ENCODE peak calls at places on chromosomes 3 and 15, in six cellular contexts. One of them, this sample, is unnamed. For H3K9me3, the result is how much of the 10 kb centered on the place peaks cover.

GRCh38 chr3:40623567-40623966 is 98.8 kb downstream of the ZNF621 start:
- DNase-seq in adrenal gland: no peak
- DNase-seq in CD8-positive, alpha-beta T cell: no peak
- DNase-seq in CD8-positive, alpha-beta memory T cell: peak
- DNase-seq in fibroblast of lung: peak
- DNase-seq in transverse colon: peak
- DNase-seq in this sample: no peak

GRCh38 chr15:92097473-92098178 is 244.1 kb downstream of the SLCO3A1 start:
- DNase-seq in transverse colon: peak
- DNase-seq in adrenal gland: peak
- DNase-seq in fibroblast of lung: peak
- DNase-seq in CD8-positive, alpha-beta memory T cell: peak
- DNase-seq in CD8-positive, alpha-beta T cell: peak
- DNase-seq in this sample: no peak

GRCh38 chr3:13532085-13532484 is 16.8 kb upstream of the FBLN2 start:
- DNase-seq in adrenal gland: no peak
- DNase-seq in CD8-positive, alpha-beta T cell: no peak
- DNase-seq in CD8-positive, alpha-beta memory T cell: no peak
- DNase-seq in fibroblast of lung: no peak
- DNase-seq in transverse colon: no peak
- DNase-seq in this sample: no peak

GRCh38 chr3:129413687-129414506 is 14.5 kb downstream of the EFCAB12 start:
- DNase-seq in CD8-positive, alpha-beta memory T cell: no peak
- DNase-seq in adrenal gland: peak
- DNase-seq in transverse colon: no peak
- DNase-seq in CD8-positive, alpha-beta T cell: no peak
- DNase-seq in fibroblast of lung: peak
- DNase-seq in this sample: peak

GRCh38 chr15:90320062-90320884 is 31.8 kb upstream of the ZNF774 start:
- DNase-seq in transverse colon: peak
- DNase-seq in CD8-positive, alpha-beta T cell: peak
- DNase-seq in CD8-positive, alpha-beta memory T cell: peak
- DNase-seq in adrenal gland: peak
- DNase-seq in fibroblast of lung: peak
- DNase-seq in this sample: peak

GRCh38 chr3:114746502-114746901 is 400.6 kb downstream of the ZBTB20 start:
- DNase-seq in adrenal gland: no peak
- DNase-seq in CD8-positive, alpha-beta T cell: no peak
- DNase-seq in transverse colon: no peak
- DNase-seq in fibroblast of lung: no peak
- DNase-seq in CD8-positive, alpha-beta memory T cell: no peak
- DNase-seq in this sample: no peak

GRCh38 chr3:141529256-141530132 is 42.7 kb downstream of the RASA2 start:
- DNase-seq in fibroblast of lung: no peak
- DNase-seq in adrenal gland: no peak
- DNase-seq in transverse colon: no peak
- DNase-seq in CD8-positive, alpha-beta T cell: no peak
- DNase-seq in CD8-positive, alpha-beta memory T cell: peak
- DNase-seq in this sample: no peak

GRCh38 chr15:64883997-64884511 is 27.6 kb upstream of the ANKDD1A start:
- DNase-seq in fibroblast of lung: peak
- DNase-seq in CD8-positive, alpha-beta memory T cell: peak
- DNase-seq in CD8-positive, alpha-beta T cell: peak
- DNase-seq in transverse colon: peak
- DNase-seq in adrenal gland: peak
- DNase-seq in this sample: peak

GRCh38 chr15:59543721-59544547 is 67.6 kb upstream of the GCNT3 start:
- DNase-seq in transverse colon: peak
- DNase-seq in adrenal gland: no peak
- DNase-seq in fibroblast of lung: no peak
- DNase-seq in CD8-positive, alpha-beta memory T cell: no peak
- DNase-seq in CD8-positive, alpha-beta T cell: no peak
- DNase-seq in this sample: no peak

GRCh38 chr3:72077473-72078259 is 292.7 kb upstream of the PROK2 start:
- DNase-seq in adrenal gland: no peak
- DNase-seq in fibroblast of lung: no peak
- DNase-seq in CD8-positive, alpha-beta memory T cell: no peak
- DNase-seq in transverse colon: peak
- DNase-seq in CD8-positive, alpha-beta T cell: no peak
- DNase-seq in this sample: no peak

GRCh38 chr3:120683671-120684301 is 1.7 kb upstream of the HGD start:
- DNase-seq in transverse colon: no peak
- DNase-seq in CD8-positive, alpha-beta memory T cell: no peak
- DNase-seq in CD8-positive, alpha-beta T cell: no peak
- DNase-seq in adrenal gland: no peak
- DNase-seq in fibroblast of lung: no peak
- DNase-seq in this sample: no peak

GRCh38 chr15:58539548-58539947 is 107.8 kb downstream of the LIPC start:
- DNase-seq in adrenal gland: no peak
- DNase-seq in transverse colon: no peak
- DNase-seq in fibroblast of lung: no peak
- DNase-seq in CD8-positive, alpha-beta memory T cell: no peak
- DNase-seq in CD8-positive, alpha-beta T cell: no peak
- DNase-seq in this sample: no peak

GRCh38 chr3:102113421-102114041 is 264.2 kb downstream of the NFKBIZ start:
- DNase-seq in fibroblast of lung: no peak
- DNase-seq in transverse colon: no peak
- DNase-seq in CD8-positive, alpha-beta T cell: no peak
- DNase-seq in adrenal gland: no peak
- DNase-seq in CD8-positive, alpha-beta memory T cell: no peak
- DNase-seq in this sample: no peak

GRCh38 chr3:42721690-42722089 is 19.1 kb upstream of the HHATL start:
- DNase-seq in fibroblast of lung: no peak
- DNase-seq in CD8-positive, alpha-beta T cell: no peak
- DNase-seq in transverse colon: no peak
- DNase-seq in adrenal gland: no peak
- DNase-seq in CD8-positive, alpha-beta memory T cell: no peak
- DNase-seq in this sample: peak

GRCh38 chr3:15329058-15330005 is 3.1 kb downstream of the SH3BP5 start:
- DNase-seq in CD8-positive, alpha-beta memory T cell: no peak
- DNase-seq in fibroblast of lung: no peak
- DNase-seq in transverse colon: no peak
- DNase-seq in adrenal gland: no peak
- DNase-seq in CD8-positive, alpha-beta T cell: no peak
- DNase-seq in this sample: no peak

GRCh38 chr3:42654331-42655201 is 1.1 kb downstream of the ZBTB47 start:
- DNase-seq in CD8-positive, alpha-beta T cell: no peak
- DNase-seq in fibroblast of lung: peak
- DNase-seq in adrenal gland: peak
- DNase-seq in CD8-positive, alpha-beta memory T cell: peak
- DNase-seq in transverse colon: peak
- DNase-seq in this sample: peak

GRCh38 chr3:76950590-76950989 is 89.3 kb upstream of the ROBO2 start:
- DNase-seq in CD8-positive, alpha-beta T cell: no peak
- DNase-seq in transverse colon: no peak
- DNase-seq in fibroblast of lung: no peak
- DNase-seq in CD8-positive, alpha-beta memory T cell: no peak
- DNase-seq in adrenal gland: no peak
- DNase-seq in this sample: no peak

GRCh38 chr15:25852027-25852426 is 11.1 kb downstream of the ATP10A start:
- DNase-seq in fibroblast of lung: no peak
- DNase-seq in transverse colon: no peak
- DNase-seq in adrenal gland: no peak
- DNase-seq in CD8-positive, alpha-beta memory T cell: no peak
- DNase-seq in CD8-positive, alpha-beta T cell: no peak
- DNase-seq in this sample: no peak

GRCh38 chr15:74844319-74845207 is 1.6 kb upstream of the ULK3 start:
- DNase-seq in fibroblast of lung: no peak
- DNase-seq in adrenal gland: no peak
- DNase-seq in transverse colon: no peak
- DNase-seq in CD8-positive, alpha-beta T cell: no peak
- DNase-seq in CD8-positive, alpha-beta memory T cell: no peak
- DNase-seq in this sample: no peak

GRCh38 chr3:185290266-185290665 is 36.4 kb upstream of the EHHADH start:
- DNase-seq in CD8-positive, alpha-beta memory T cell: no peak
- DNase-seq in adrenal gland: no peak
- DNase-seq in fibroblast of lung: no peak
- DNase-seq in CD8-positive, alpha-beta T cell: no peak
- DNase-seq in transverse colon: no peak
- DNase-seq in this sample: no peak

GRCh38 chr3:25041871-25042584 is 386.0 kb upstream of the RARB start:
- DNase-seq in CD8-positive, alpha-beta T cell: no peak
- DNase-seq in fibroblast of lung: no peak
- DNase-seq in transverse colon: no peak
- DNase-seq in CD8-positive, alpha-beta memory T cell: no peak
- DNase-seq in adrenal gland: no peak
- DNase-seq in this sample: no peak

GRCh38 chr15:62799919-62800318 is 242.6 kb upstream of the TPM1 start:
- DNase-seq in CD8-positive, alpha-beta T cell: no peak
- DNase-seq in transverse colon: no peak
- DNase-seq in adrenal gland: no peak
- DNase-seq in CD8-positive, alpha-beta memory T cell: no peak
- DNase-seq in fibroblast of lung: no peak
- DNase-seq in this sample: no peak

GRCh38 chr3:54243262-54243931 is 121.0 kb downstream of the CACNA2D3 start:
- DNase-seq in adrenal gland: no peak
- DNase-seq in CD8-positive, alpha-beta T cell: no peak
- DNase-seq in transverse colon: no peak
- DNase-seq in CD8-positive, alpha-beta memory T cell: no peak
- DNase-seq in fibroblast of lung: no peak
- DNase-seq in this sample: peak

GRCh38 chr15:43463542-43463941 is 29.4 kb downstream of the TP53BP1 start:
- DNase-seq in fibroblast of lung: peak
- DNase-seq in CD8-positive, alpha-beta memory T cell: no peak
- DNase-seq in adrenal gland: no peak
- DNase-seq in CD8-positive, alpha-beta T cell: no peak
- DNase-seq in transverse colon: no peak
- DNase-seq in this sample: no peak

GRCh38 chr3:181253796-181254195 is 264.3 kb upstream of the DNAJC19 start:
- DNase-seq in adrenal gland: no peak
- DNase-seq in CD8-positive, alpha-beta T cell: no peak
- DNase-seq in transverse colon: no peak
- DNase-seq in fibroblast of lung: no peak
- DNase-seq in CD8-positive, alpha-beta memory T cell: no peak
- DNase-seq in this sample: no peak

GRCh38 chr3:29011441-29011840 is 269.4 kb upstream of the RBMS3 start:
- DNase-seq in fibroblast of lung: peak
- DNase-seq in CD8-positive, alpha-beta memory T cell: no peak
- DNase-seq in transverse colon: no peak
- DNase-seq in CD8-positive, alpha-beta T cell: no peak
- DNase-seq in adrenal gland: no peak
- DNase-seq in this sample: no peak

GRCh38 chr15:68566377-68566954 is 12.3 kb upstream of the CORO2B start:
- DNase-seq in CD8-positive, alpha-beta T cell: no peak
- DNase-seq in transverse colon: no peak
- DNase-seq in adrenal gland: no peak
- DNase-seq in fibroblast of lung: no peak
- DNase-seq in CD8-positive, alpha-beta memory T cell: no peak
- DNase-seq in this sample: no peak

GRCh38 chr3:19668163-19668562 is 265.9 kb downstream of the EFHB start:
- DNase-seq in transverse colon: no peak
- DNase-seq in adrenal gland: no peak
- DNase-seq in CD8-positive, alpha-beta T cell: no peak
- DNase-seq in fibroblast of lung: no peak
- DNase-seq in CD8-positive, alpha-beta memory T cell: no peak
- DNase-seq in this sample: no peak
- H3K9me3 ChIP-seq in transverse colon: under half
- H3K9me3 ChIP-seq in adrenal gland: under half
- H3K9me3 ChIP-seq in CD8-positive, alpha-beta T cell: under half
- H3K9me3 ChIP-seq in fibroblast of lung: under half
- H3K9me3 ChIP-seq in CD8-positive, alpha-beta memory T cell: under half
- H3K9me3 ChIP-seq in this sample: under half

DNA sequence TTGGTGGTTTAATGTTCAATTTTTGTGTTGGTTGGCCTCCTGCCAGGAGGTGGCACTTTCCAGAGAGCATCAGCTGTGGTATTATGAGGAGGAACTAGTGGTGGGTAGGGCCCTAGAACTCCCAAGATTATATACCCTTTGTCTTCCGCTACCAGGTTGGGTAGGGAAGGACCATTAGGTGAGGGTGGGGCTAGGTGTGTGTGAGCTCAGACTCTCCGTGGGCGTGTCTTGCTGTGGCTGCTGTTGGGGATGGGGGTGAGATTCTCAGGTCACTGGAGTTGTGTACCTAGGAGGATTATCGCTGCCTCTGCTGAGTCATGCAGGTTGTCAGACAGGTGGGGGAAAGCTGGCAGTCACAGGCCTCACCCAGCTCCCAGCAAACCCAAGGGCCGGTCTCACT is 187.1 kb downstream of the DPH6 start:
- DNase-seq in fibroblast of lung: no peak
- DNase-seq in adrenal gland: no peak
- DNase-seq in CD8-positive, alpha-beta memory T cell: no peak
- DNase-seq in transverse colon: peak
- DNase-seq in CD8-positive, alpha-beta T cell: no peak
- DNase-seq in this sample: no peak
- H3K9me3 ChIP-seq in fibroblast of lung: under half
- H3K9me3 ChIP-seq in adrenal gland: under half
- H3K9me3 ChIP-seq in CD8-positive, alpha-beta memory T cell: under half
- H3K9me3 ChIP-seq in transverse colon: under half
- H3K9me3 ChIP-seq in CD8-positive, alpha-beta T cell: under half
- H3K9me3 ChIP-seq in this sample: under half

DNA sequence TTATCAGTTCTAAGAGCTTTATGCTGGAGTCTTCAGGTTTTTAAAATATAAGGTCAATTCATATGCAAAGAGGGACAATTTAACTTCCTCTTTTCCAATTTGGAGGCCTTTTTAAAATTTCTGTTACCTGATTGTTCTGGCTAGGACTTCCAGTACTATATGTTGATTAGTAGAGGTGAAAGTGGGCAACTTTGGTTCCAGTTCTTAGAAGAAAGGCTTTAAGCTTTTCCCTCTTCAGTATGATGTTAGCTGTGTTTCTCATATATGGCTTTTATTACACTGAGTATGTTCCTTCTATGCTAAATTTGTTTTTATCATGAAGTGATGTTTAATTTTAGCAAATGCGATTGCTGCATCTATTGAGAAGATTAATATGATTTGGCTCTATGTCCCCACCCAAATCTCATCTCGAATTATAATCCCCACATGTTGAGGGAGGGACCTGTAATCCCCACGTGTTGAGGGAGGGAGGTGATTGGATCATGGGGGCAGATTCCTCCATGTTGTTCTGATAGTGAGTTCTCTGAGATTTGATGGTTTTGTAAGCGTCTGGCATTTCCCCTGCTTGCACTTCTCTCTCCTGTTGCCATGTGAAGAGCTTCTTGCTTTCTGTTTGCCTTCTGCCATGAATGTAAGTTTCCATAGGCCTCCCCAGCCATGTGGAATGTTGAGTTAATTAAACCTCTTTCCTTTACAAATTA is 33.8 kb downstream of the FAIM start:
- DNase-seq in transverse colon: no peak
- DNase-seq in fibroblast of lung: no peak
- DNase-seq in CD8-positive, alpha-beta memory T cell: no peak
- DNase-seq in adrenal gland: no peak
- DNase-seq in CD8-positive, alpha-beta T cell: no peak
- DNase-seq in this sample: no peak
- H3K9me3 ChIP-seq in transverse colon: under half
- H3K9me3 ChIP-seq in fibroblast of lung: under half
- H3K9me3 ChIP-seq in CD8-positive, alpha-beta memory T cell: under half
- H3K9me3 ChIP-seq in adrenal gland: under half
- H3K9me3 ChIP-seq in CD8-positive, alpha-beta T cell: under half
- H3K9me3 ChIP-seq in this sample: under half

GRCh38 chr3:21292971-21293370 is 458.0 kb downstream of the ZNF385D start:
- DNase-seq in fibroblast of lung: no peak
- DNase-seq in CD8-positive, alpha-beta memory T cell: no peak
- DNase-seq in transverse colon: no peak
- DNase-seq in adrenal gland: no peak
- DNase-seq in CD8-positive, alpha-beta T cell: no peak
- DNase-seq in this sample: no peak

GRCh38 chr3:21294768-21295167 is 456.2 kb downstream of the ZNF385D start:
- DNase-seq in CD8-positive, alpha-beta memory T cell: no peak
- DNase-seq in CD8-positive, alpha-beta T cell: no peak
- DNase-seq in transverse colon: no peak
- DNase-seq in adrenal gland: no peak
- DNase-seq in fibroblast of lung: peak
- DNase-seq in this sample: no peak

GRCh38 chr3:21290557-21290956 is 460.5 kb downstream of the ZNF385D start:
- DNase-seq in adrenal gland: no peak
- DNase-seq in CD8-positive, alpha-beta T cell: no peak
- DNase-seq in transverse colon: no peak
- DNase-seq in CD8-positive, alpha-beta memory T cell: no peak
- DNase-seq in fibroblast of lung: no peak
- DNase-seq in this sample: no peak
- H3K9me3 ChIP-seq in adrenal gland: under half
- H3K9me3 ChIP-seq in CD8-positive, alpha-beta T cell: under half
- H3K9me3 ChIP-seq in transverse colon: under half
- H3K9me3 ChIP-seq in CD8-positive, alpha-beta memory T cell: under half
- H3K9me3 ChIP-seq in fibroblast of lung: under half
- H3K9me3 ChIP-seq in this sample: under half